ENCODE peak calls at places on chromosomes 1 and 21, in eight cellular contexts. R is adrenal gland, C is testis, T is tibial nerve, E is GM12892, W is stomach, V is Peyer's patch, L is esophagus muscularis mucosa. G is an unnamed sample.

GRCh38 chr1:9399510-9400424 is 107.1 kb downstream of the SPSB1 start:
- DNase-seq in R (peak), C (no peak), T (no peak), E (no peak), W (peak), V (peak), L (no peak), G (no peak)

GRCh38 chr1:7469255-7469938 is 301.7 kb upstream of the VAMP3 start:
- DNase-seq in R (peak), C (no peak), T (no peak), E (no peak), W (no peak), V (no peak), L (no peak), G (no peak)

GRCh38 chr1:57406428-57406827 is 17.4 kb downstream of the DAB1 start:
- DNase-seq in R (no peak), C (no peak), T (no peak), E (no peak), W (no peak), V (no peak), L (no peak), G (no peak)

GRCh38 chr1:28232558-28233263 is at the start of gene DNAJC8:
- DNase-seq in R (peak), C (peak), T (peak), E (peak), W (peak), V (peak), L (peak), G (peak)

GRCh38 chr1:245656189-245656717 is 501.5 kb downstream of the KIF26B start:
- DNase-seq in R (no peak), C (no peak), T (no peak), E (no peak), W (no peak), V (no peak), L (no peak), G (no peak)

GRCh38 chr1:184836934-184837698 is 82.5 kb upstream of the EDEM3 start:
- DNase-seq in R (no peak), C (no peak), T (no peak), E (no peak), W (peak), V (no peak), L (no peak), G (no peak)

GRCh38 chr21:44640761-44641160 is 3.6 kb downstream of the KRTAP10-10 start:
- DNase-seq in R (no peak), C (no peak), T (no peak), E (no peak), W (no peak), V (no peak), L (no peak), G (no peak)

GRCh38 chr1:73899311-73899710 is 298.7 kb downstream of the LRRIQ3 start:
- DNase-seq in R (no peak), C (no peak), T (no peak), E (no peak), W (no peak), V (no peak), L (no peak), G (no peak)

GRCh38 chr1:6001992-6002576 is 9.9 kb upstream of the NPHP4 start:
- DNase-seq in R (peak), C (no peak), T (no peak), E (no peak), W (peak), V (peak), L (no peak), G (no peak)

GRCh38 chr21:33655591-33656221 is 13.4 kb downstream of the ITSN1 start:
- DNase-seq in R (peak), C (no peak), T (no peak), E (no peak), W (no peak), V (no peak), L (no peak), G (no peak)

GRCh38 chr1:207798847-207799246 is 47.0 kb downstream of the CD46 start:
- DNase-seq in R (no peak), C (no peak), T (no peak), E (no peak), W (no peak), V (no peak), L (peak), G (no peak)

GRCh38 chr1:241627453-241628329 is 12.5 kb downstream of the CHML start:
- DNase-seq in R (peak), C (no peak), T (no peak), E (no peak), W (no peak), V (peak), L (no peak), G (peak)

GRCh38 chr1:109201123-109201703 is 12.5 kb upstream of the SARS1 start:
- DNase-seq in R (peak), C (peak), T (no peak), E (peak), W (peak), V (peak), L (no peak), G (peak)

GRCh38 chr1:163720294-163720693 is 398.5 kb downstream of the NUF2 start:
- DNase-seq in R (no peak), C (no peak), T (no peak), E (no peak), W (no peak), V (no peak), L (no peak), G (no peak)

GRCh38 chr1:61980561-61980960 is 214.1 kb upstream of the L1TD1 start:
- DNase-seq in R (no peak), C (no peak), T (no peak), E (no peak), W (no peak), V (no peak), L (no peak), G (no peak)

GRCh38 chr1:91730781-91731732 is 154.9 kb downstream of the TGFBR3 start:
- DNase-seq in R (peak), C (no peak), T (peak), E (peak), W (peak), V (peak), L (peak), G (peak)

GRCh38 chr21:41681336-41681801 is 85.5 kb downstream of the RIPK4 start:
- DNase-seq in R (no peak), C (no peak), T (no peak), E (no peak), W (peak), V (no peak), L (no peak), G (no peak)

GRCh38 chr1:87331319-87332269 is 2.9 kb downstream of the LMO4 start:
- DNase-seq in R (peak), C (peak), T (peak), E (peak), W (peak), V (peak), L (peak), G (peak)

GRCh38 chr1:117051224-117052064 is 8.7 kb upstream of the TTF2 start:
- DNase-seq in R (no peak), C (no peak), T (no peak), E (peak), W (peak), V (peak), L (no peak), G (peak)

GRCh38 chr1:224507771-224508523 is 73.3 kb upstream of the WDR26 start:
- DNase-seq in R (no peak), C (no peak), T (no peak), E (no peak), W (no peak), V (no peak), L (no peak), G (no peak)

GRCh38 chr1:181141431-181141910 is 53.0 kb downstream of the IER5 start:
- DNase-seq in R (peak), C (no peak), T (no peak), E (no peak), W (peak), V (peak), L (no peak), G (peak)

GRCh38 chr1:84199257-84199656 is 55.2 kb downstream of the PRKACB start:
- DNase-seq in R (no peak), C (no peak), T (no peak), E (no peak), W (no peak), V (no peak), L (no peak), G (no peak)

GRCh38 chr1:215556996-215557395 is 10.1 kb upstream of the KCTD3 start:
- DNase-seq in R (no peak), C (no peak), T (no peak), E (no peak), W (no peak), V (no peak), L (no peak), G (no peak)

GRCh38 chr1:16162163-16162822 is 6.4 kb upstream of the EPHA2 start:
- DNase-seq in R (no peak), C (no peak), T (no peak), E (no peak), W (peak), V (peak), L (no peak), G (no peak)

GRCh38 chr1:9128161-9128519 is 762 bp downstream of the GPR157 start:
- DNase-seq in R (peak), C (peak), T (no peak), E (no peak), W (peak), V (peak), L (no peak), G (no peak)

GRCh38 chr1:8547791-8548190 is 229.9 kb downstream of the SLC45A1 start:
- DNase-seq in R (no peak), C (no peak), T (no peak), E (no peak), W (no peak), V (no peak), L (no peak), G (no peak)

GRCh38 chr21:39388038-39388810 is 39.3 kb upstream of the HMGN1 start:
- DNase-seq in R (peak), C (peak), T (peak), E (peak), W (peak), V (peak), L (peak), G (peak)

GRCh38 chr1:8910914-8911313 is 32.4 kb upstream of the ENO1 start:
- DNase-seq in R (no peak), C (no peak), T (no peak), E (no peak), W (no peak), V (no peak), L (no peak), G (no peak)

GRCh38 chr1:205983925-205984725 is 19.1 kb downstream of the RAB7B start:
- DNase-seq in R (peak), C (peak), T (peak), E (no peak), W (peak), V (peak), L (no peak), G (peak)

GRCh38 chr21:36288651-36289243 is 31.2 kb upstream of the MORC3 start:
- DNase-seq in R (no peak), C (no peak), T (no peak), E (no peak), W (no peak), V (no peak), L (no peak), G (no peak)

GRCh38 chr21:45870851-45871615 is 110.5 kb upstream of the COL6A1 start:
- DNase-seq in R (no peak), C (no peak), T (no peak), E (no peak), W (no peak), V (peak), L (no peak), G (no peak)

GRCh38 chr1:156144747-156145146 is 8.6 kb upstream of the SEMA4A start:
- DNase-seq in R (no peak), C (no peak), T (no peak), E (no peak), W (no peak), V (no peak), L (no peak), G (no peak)

GRCh38 chr1:18575620-18576019 is 55.0 kb upstream of the PAX7 start:
- DNase-seq in R (peak), C (peak), T (peak), E (peak), W (peak), V (peak), L (no peak), G (peak)

GRCh38 chr1:199979071-199979470 is 48.4 kb upstream of the NR5A2 start:
- DNase-seq in R (no peak), C (no peak), T (no peak), E (no peak), W (no peak), V (no peak), L (no peak), G (no peak)

GRCh38 chr1:203158967-203159665 is 16.5 kb downstream of the MYBPH start:
- DNase-seq in R (no peak), C (no peak), T (no peak), E (no peak), W (no peak), V (no peak), L (no peak), G (no peak)

GRCh38 chr1:170665625-170666024 is 1.7 kb downstream of the PRRX1 start:
- DNase-seq in R (no peak), C (no peak), T (no peak), E (no peak), W (no peak), V (no peak), L (no peak), G (no peak)

GRCh38 chr1:25821630-25822091 is 1.9 kb downstream of the MTFR1L start:
- DNase-seq in R (peak), C (peak), T (no peak), E (no peak), W (no peak), V (no peak), L (no peak), G (peak)
- TF ChIP-seq POLR2A in R (peak), C (no peak), T (no peak), E (no peak), W (no peak), V (no peak), L (no peak), G (no peak)

DNA sequence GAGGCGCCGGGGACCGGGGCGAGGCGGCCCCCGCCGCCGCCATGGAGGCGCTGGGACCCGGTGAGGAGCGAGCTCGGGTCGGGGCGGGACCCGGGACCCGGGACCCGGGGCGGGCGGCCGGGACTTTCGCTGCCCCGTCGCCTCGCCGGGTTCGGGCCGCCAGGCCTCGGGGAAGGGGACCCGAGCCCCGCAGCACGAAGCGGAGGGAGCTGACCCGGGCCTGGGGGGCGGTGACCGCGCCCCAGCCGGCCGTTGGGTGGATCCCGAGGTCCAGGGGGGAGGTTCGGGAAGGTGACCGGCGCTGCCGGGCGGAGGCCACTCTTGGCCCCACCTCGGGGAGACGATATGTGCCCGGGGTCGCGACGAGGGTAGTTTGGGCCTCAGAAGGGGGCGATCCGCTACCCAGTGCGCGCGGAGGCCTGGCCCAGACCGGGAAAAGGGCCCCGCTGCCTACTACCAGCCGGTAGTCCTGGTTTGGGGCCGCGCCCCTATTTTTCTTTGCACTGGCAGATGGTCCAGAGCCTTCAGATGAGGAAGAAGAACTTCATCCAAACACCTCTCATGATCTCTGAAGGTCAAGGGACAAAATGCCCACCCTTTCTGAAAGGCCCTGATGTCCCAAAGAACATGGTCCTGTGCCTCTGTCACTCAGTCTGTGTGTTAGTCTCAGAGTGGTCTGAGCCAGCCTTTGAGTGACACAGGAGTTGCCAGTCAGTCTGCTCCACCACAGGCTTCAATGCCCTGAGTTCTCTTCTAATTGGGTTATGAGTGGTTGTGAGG is 750 bp downstream of the AGO4 start:
- DNase-seq in R (peak), C (peak), T (no peak), E (peak), W (peak), V (peak), L (no peak), G (peak)
- TF ChIP-seq POLR2A in R (peak), C (no peak), T (peak), E (no peak), W (no peak), V (peak), L (no peak), G (peak)

GRCh38 chr1:43367904-43368645 is at the start of gene ELOVL1:
- DNase-seq in R (peak), C (peak), T (peak), E (peak), W (peak), V (peak), L (peak), G (peak)

GRCh38 chr1:43365678-43366077 is 2.1 kb downstream of the ELOVL1 start:
- DNase-seq in R (no peak), C (no peak), T (no peak), E (no peak), W (no peak), V (no peak), L (no peak), G (peak)

GRCh38 chr1:43367026-43367903 is 546 bp downstream of the ELOVL1 start:
- DNase-seq in R (peak), C (no peak), T (no peak), E (peak), W (no peak), V (peak), L (no peak), G (peak)

GRCh38 chr1:43366601-43367025 is 1.2 kb downstream of the ELOVL1 start:
- DNase-seq in R (no peak), C (no peak), T (no peak), E (no peak), W (no peak), V (no peak), L (no peak), G (no peak)

GRCh38 chr1:43366179-43366578 is 1.6 kb downstream of the ELOVL1 start:
- DNase-seq in R (no peak), C (no peak), T (no peak), E (no peak), W (peak), V (peak), L (no peak), G (peak)
- TF ChIP-seq POLR2A in R (no peak), C (no peak), T (no peak), E (no peak), W (no peak), V (peak), L (no peak), G (no peak)

GRCh38 chr1:51234721-51235425 is 1.2 kb upstream of the RNF11 start:
- DNase-seq in R (peak), C (peak), T (peak), E (peak), W (peak), V (peak), L (peak), G (peak)

GRCh38 chr1:51237313-51237700 is 1.2 kb downstream of the RNF11 start:
- DNase-seq in R (no peak), C (no peak), T (no peak), E (no peak), W (no peak), V (no peak), L (no peak), G (peak)

GRCh38 chr1:51237714-51238403 is 1.8 kb downstream of the RNF11 start:
- DNase-seq in R (no peak), C (peak), T (no peak), E (no peak), W (no peak), V (no peak), L (no peak), G (peak)

GRCh38 chr1:51235611-51236547 is at the start of gene RNF11:
- DNase-seq in R (peak), C (peak), T (peak), E (peak), W (peak), V (peak), L (peak), G (peak)

GRCh38 chr1:51236548-51237312 is 657 bp downstream of the RNF11 start:
- DNase-seq in R (peak), C (peak), T (peak), E (no peak), W (peak), V (peak), L (no peak), G (peak)
- TF ChIP-seq POLR2A in R (peak), C (no peak), T (no peak), E (no peak), W (no peak), V (peak), L (no peak), G (no peak)

DNA sequence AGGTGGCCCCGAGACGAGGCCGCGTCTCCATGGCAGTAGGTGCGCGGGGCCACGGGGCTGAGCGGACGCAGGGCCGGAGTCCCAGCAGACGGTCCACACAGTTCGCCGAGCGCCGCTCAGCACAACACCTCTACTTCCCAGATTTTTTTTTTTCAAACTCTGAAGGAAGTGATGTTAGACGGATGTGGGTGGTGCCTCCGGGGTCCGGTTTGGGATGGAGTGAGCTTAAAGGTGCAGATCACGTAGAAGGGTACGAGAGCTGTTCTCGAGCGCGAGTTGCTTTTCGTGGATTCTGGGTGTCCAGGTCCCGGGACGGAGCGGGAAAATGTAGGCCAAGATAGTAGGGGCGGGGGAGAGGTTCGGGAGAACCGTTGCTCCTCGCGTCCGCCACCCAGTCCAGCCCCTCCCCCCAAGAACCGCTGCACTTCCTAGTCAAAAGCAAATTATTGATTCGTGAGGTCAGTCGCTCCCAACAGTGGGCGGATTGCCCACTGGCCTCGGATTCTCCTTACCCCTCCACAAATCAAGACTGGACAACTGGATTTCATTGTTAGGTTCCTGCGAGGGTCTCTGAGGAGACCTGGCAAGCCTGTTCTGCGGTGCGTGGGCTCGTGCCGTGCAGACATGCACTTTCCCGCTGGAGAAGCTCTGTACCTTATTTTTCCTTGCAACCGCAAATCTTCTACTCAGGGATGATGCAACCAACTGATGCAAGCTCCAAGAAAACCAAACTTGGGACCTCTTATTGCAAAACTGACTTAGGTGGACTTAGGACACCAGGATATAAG is at the start of gene TXNDC12:
- DNase-seq in R (peak), C (peak), T (peak), E (peak), W (peak), V (peak), L (peak), G (peak)
- TF ChIP-seq POLR2A in R (peak), C (peak), T (peak), E (peak), W (peak), V (peak), L (peak), G (peak)

DNA sequence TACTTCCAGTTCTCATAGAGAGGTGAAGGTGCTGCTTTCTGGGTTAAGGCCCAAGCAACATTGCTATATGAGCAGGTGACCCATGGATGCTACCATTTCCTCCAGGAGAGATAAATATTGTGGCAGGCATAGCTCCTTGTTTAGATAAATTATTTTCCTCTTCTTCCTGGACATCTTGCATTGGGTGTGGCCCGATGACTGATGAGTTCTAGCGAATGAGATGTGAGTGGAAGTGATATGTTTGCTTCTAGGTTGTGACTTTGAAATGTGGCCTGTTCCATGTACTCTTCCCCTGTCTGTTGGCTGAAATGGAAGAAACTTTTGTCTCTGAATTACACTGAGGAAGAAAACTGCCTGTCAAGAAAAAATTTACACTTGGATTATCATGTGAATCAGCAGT is 101.7 kb upstream of the FMN2 start:
- DNase-seq in R (no peak), C (no peak), T (no peak), E (no peak), W (no peak), V (no peak), L (peak), G (no peak)
- TF ChIP-seq POLR2A in R (no peak), C (no peak), T (no peak), E (no peak), W (no peak), V (no peak), L (no peak), G (no peak)